ENCODE peak calls at places on chromosomes 2 and 18, in six cellular contexts. One of them, this sample, is unnamed.

GRCh38 chr2:109081374-109081773 is 47.6 kb upstream of the SH3RF3 start:
- DNase-seq in caudate nucleus: no peak
- DNase-seq in activated T-cell treated with anti-CD3 and anti-CD28 coated beads, Interleukin-2, amount 50 U/mL, for 48 hours: no peak
- DNase-seq in NCI-H1105 treated with DMSO at 0.1 percent for 48 hours: no peak
- DNase-seq in KBM-7: no peak
- DNase-seq in stimulated activated CD8-positive, alpha-beta memory T cell treated with anti-CD3 and anti-CD28 coated beads, Interleukin-7, amount 100 ng/mL, for 1 hour: no peak
- DNase-seq in this sample: no peak

GRCh38 chr18:3246636-3247242 is 862 bp upstream of the MYL12A start:
- DNase-seq in caudate nucleus: no peak
- DNase-seq in activated T-cell treated with anti-CD3 and anti-CD28 coated beads, Interleukin-2, amount 50 U/mL, for 48 hours: peak
- DNase-seq in NCI-H1105 treated with DMSO at 0.1 percent for 48 hours: no peak
- DNase-seq in KBM-7: no peak
- DNase-seq in stimulated activated CD8-positive, alpha-beta memory T cell treated with anti-CD3 and anti-CD28 coated beads, Interleukin-7, amount 100 ng/mL, for 1 hour: no peak
- DNase-seq in this sample: no peak

GRCh38 chr18:9065864-9066263 is 36.6 kb upstream of the NDUFV2 start:
- DNase-seq in caudate nucleus: no peak
- DNase-seq in activated T-cell treated with anti-CD3 and anti-CD28 coated beads, Interleukin-2, amount 50 U/mL, for 48 hours: no peak
- DNase-seq in NCI-H1105 treated with DMSO at 0.1 percent for 48 hours: no peak
- DNase-seq in KBM-7: no peak
- DNase-seq in stimulated activated CD8-positive, alpha-beta memory T cell treated with anti-CD3 and anti-CD28 coated beads, Interleukin-7, amount 100 ng/mL, for 1 hour: no peak
- DNase-seq in this sample: no peak

GRCh38 chr2:47359375-47359868 is 43.5 kb upstream of the MSH2 start:
- DNase-seq in caudate nucleus: no peak
- DNase-seq in activated T-cell treated with anti-CD3 and anti-CD28 coated beads, Interleukin-2, amount 50 U/mL, for 48 hours: no peak
- DNase-seq in NCI-H1105 treated with DMSO at 0.1 percent for 48 hours: no peak
- DNase-seq in KBM-7: no peak
- DNase-seq in stimulated activated CD8-positive, alpha-beta memory T cell treated with anti-CD3 and anti-CD28 coated beads, Interleukin-7, amount 100 ng/mL, for 1 hour: no peak
- DNase-seq in this sample: no peak

GRCh38 chr2:144115892-144116291 is 404.0 kb downstream of the ZEB2 start:
- DNase-seq in caudate nucleus: no peak
- DNase-seq in activated T-cell treated with anti-CD3 and anti-CD28 coated beads, Interleukin-2, amount 50 U/mL, for 48 hours: no peak
- DNase-seq in NCI-H1105 treated with DMSO at 0.1 percent for 48 hours: no peak
- DNase-seq in KBM-7: no peak
- DNase-seq in stimulated activated CD8-positive, alpha-beta memory T cell treated with anti-CD3 and anti-CD28 coated beads, Interleukin-7, amount 100 ng/mL, for 1 hour: no peak
- DNase-seq in this sample: no peak

GRCh38 chr2:127453392-127454171 is 35.4 kb downstream of the PROC start:
- DNase-seq in caudate nucleus: no peak
- DNase-seq in activated T-cell treated with anti-CD3 and anti-CD28 coated beads, Interleukin-2, amount 50 U/mL, for 48 hours: no peak
- DNase-seq in NCI-H1105 treated with DMSO at 0.1 percent for 48 hours: no peak
- DNase-seq in KBM-7: peak
- DNase-seq in stimulated activated CD8-positive, alpha-beta memory T cell treated with anti-CD3 and anti-CD28 coated beads, Interleukin-7, amount 100 ng/mL, for 1 hour: no peak
- DNase-seq in this sample: no peak

GRCh38 chr2:235636471-235637005 is 142.7 kb downstream of the AGAP1 start:
- DNase-seq in caudate nucleus: no peak
- DNase-seq in activated T-cell treated with anti-CD3 and anti-CD28 coated beads, Interleukin-2, amount 50 U/mL, for 48 hours: no peak
- DNase-seq in NCI-H1105 treated with DMSO at 0.1 percent for 48 hours: no peak
- DNase-seq in KBM-7: no peak
- DNase-seq in stimulated activated CD8-positive, alpha-beta memory T cell treated with anti-CD3 and anti-CD28 coated beads, Interleukin-7, amount 100 ng/mL, for 1 hour: no peak
- DNase-seq in this sample: no peak

GRCh38 chr2:136238552-136239346 is 120.8 kb upstream of the CXCR4 start:
- DNase-seq in caudate nucleus: no peak
- DNase-seq in activated T-cell treated with anti-CD3 and anti-CD28 coated beads, Interleukin-2, amount 50 U/mL, for 48 hours: peak
- DNase-seq in NCI-H1105 treated with DMSO at 0.1 percent for 48 hours: no peak
- DNase-seq in KBM-7: peak
- DNase-seq in stimulated activated CD8-positive, alpha-beta memory T cell treated with anti-CD3 and anti-CD28 coated beads, Interleukin-7, amount 100 ng/mL, for 1 hour: no peak
- DNase-seq in this sample: no peak

GRCh38 chr2:157784823-157785175 is 91.3 kb downstream of the ACVR1 start:
- DNase-seq in caudate nucleus: no peak
- DNase-seq in activated T-cell treated with anti-CD3 and anti-CD28 coated beads, Interleukin-2, amount 50 U/mL, for 48 hours: no peak
- DNase-seq in NCI-H1105 treated with DMSO at 0.1 percent for 48 hours: no peak
- DNase-seq in KBM-7: no peak
- DNase-seq in stimulated activated CD8-positive, alpha-beta memory T cell treated with anti-CD3 and anti-CD28 coated beads, Interleukin-7, amount 100 ng/mL, for 1 hour: no peak
- DNase-seq in this sample: no peak

GRCh38 chr2:114699423-114699944 is 257.0 kb downstream of the DPP10 start:
- DNase-seq in caudate nucleus: no peak
- DNase-seq in activated T-cell treated with anti-CD3 and anti-CD28 coated beads, Interleukin-2, amount 50 U/mL, for 48 hours: no peak
- DNase-seq in NCI-H1105 treated with DMSO at 0.1 percent for 48 hours: no peak
- DNase-seq in KBM-7: no peak
- DNase-seq in stimulated activated CD8-positive, alpha-beta memory T cell treated with anti-CD3 and anti-CD28 coated beads, Interleukin-7, amount 100 ng/mL, for 1 hour: no peak
- DNase-seq in this sample: no peak

GRCh38 chr2:74457129-74457548 is 1.1 kb upstream of the WBP1 start:
- DNase-seq in caudate nucleus: peak
- DNase-seq in activated T-cell treated with anti-CD3 and anti-CD28 coated beads, Interleukin-2, amount 50 U/mL, for 48 hours: no peak
- DNase-seq in NCI-H1105 treated with DMSO at 0.1 percent for 48 hours: peak
- DNase-seq in KBM-7: no peak
- DNase-seq in stimulated activated CD8-positive, alpha-beta memory T cell treated with anti-CD3 and anti-CD28 coated beads, Interleukin-7, amount 100 ng/mL, for 1 hour: no peak
- DNase-seq in this sample: no peak

GRCh38 chr18:55384551-55385275 is 203.3 kb downstream of the TCF4 start:
- DNase-seq in caudate nucleus: no peak
- DNase-seq in activated T-cell treated with anti-CD3 and anti-CD28 coated beads, Interleukin-2, amount 50 U/mL, for 48 hours: peak
- DNase-seq in NCI-H1105 treated with DMSO at 0.1 percent for 48 hours: peak
- DNase-seq in KBM-7: peak
- DNase-seq in stimulated activated CD8-positive, alpha-beta memory T cell treated with anti-CD3 and anti-CD28 coated beads, Interleukin-7, amount 100 ng/mL, for 1 hour: no peak
- DNase-seq in this sample: no peak

GRCh38 chr18:54825626-54826344 is 2.5 kb upstream of the RAB27B start:
- DNase-seq in caudate nucleus: no peak
- DNase-seq in activated T-cell treated with anti-CD3 and anti-CD28 coated beads, Interleukin-2, amount 50 U/mL, for 48 hours: no peak
- DNase-seq in NCI-H1105 treated with DMSO at 0.1 percent for 48 hours: no peak
- DNase-seq in KBM-7: no peak
- DNase-seq in stimulated activated CD8-positive, alpha-beta memory T cell treated with anti-CD3 and anti-CD28 coated beads, Interleukin-7, amount 100 ng/mL, for 1 hour: no peak
- DNase-seq in this sample: no peak

GRCh38 chr2:217929757-217930707 is 72.8 kb downstream of the TNS1 start:
- DNase-seq in caudate nucleus: no peak
- DNase-seq in activated T-cell treated with anti-CD3 and anti-CD28 coated beads, Interleukin-2, amount 50 U/mL, for 48 hours: no peak
- DNase-seq in NCI-H1105 treated with DMSO at 0.1 percent for 48 hours: no peak
- DNase-seq in KBM-7: no peak
- DNase-seq in stimulated activated CD8-positive, alpha-beta memory T cell treated with anti-CD3 and anti-CD28 coated beads, Interleukin-7, amount 100 ng/mL, for 1 hour: no peak
- DNase-seq in this sample: no peak

GRCh38 chr2:71943238-71944182 is 204.2 kb downstream of the CYP26B1 start:
- DNase-seq in caudate nucleus: no peak
- DNase-seq in activated T-cell treated with anti-CD3 and anti-CD28 coated beads, Interleukin-2, amount 50 U/mL, for 48 hours: no peak
- DNase-seq in NCI-H1105 treated with DMSO at 0.1 percent for 48 hours: no peak
- DNase-seq in KBM-7: no peak
- DNase-seq in stimulated activated CD8-positive, alpha-beta memory T cell treated with anti-CD3 and anti-CD28 coated beads, Interleukin-7, amount 100 ng/mL, for 1 hour: no peak
- DNase-seq in this sample: no peak